ENCODE peak calls at places on chromosomes 1 and 21, in four cellular contexts. K, G, U and A are unnamed samples.
A peak's percentile ranks its signal among the peaks of the same experiment; 100 is the strongest.

GRCh38 chr1:74531807-74532206 is 19.4 kb upstream of the LRRC53 start:
- DNase-seq in K (no peak), G (no peak), U (no peak), A (no peak)

GRCh38 chr1:119011706-119012105 is 23.6 kb upstream of the TBX15 start:
- DNase-seq in K (no peak), G (no peak), U (peak; percentile 60), A (no peak)

GRCh38 chr21:37220981-37221664 is 46.0 kb downstream of the VPS26C start:
- DNase-seq in K (peak; percentile 70), G (peak; percentile 79), U (peak; percentile 68), A (peak; percentile 90)

GRCh38 chr1:24151175-24151533 is 8.2 kb upstream of the IL22RA1 start:
- DNase-seq in K (no peak), G (no peak), U (peak; percentile 95), A (peak; percentile 41)

GRCh38 chr1:228400692-228401454 is 5.8 kb downstream of the TRIM11 start:
- DNase-seq in K (no peak), G (no peak), U (no peak), A (no peak)

GRCh38 chr21:17780539-17780938 is 38.6 kb downstream of the C21orf91 start:
- DNase-seq in K (peak; percentile 4), G (no peak), U (no peak), A (no peak)

GRCh38 chr1:165629848-165630628 is 996 bp upstream of the MGST3 start:
- DNase-seq in K (no peak), G (peak; percentile 24), U (no peak), A (no peak)

GRCh38 chr21:16084776-16085364 is 355.1 kb downstream of the USP25 start:
- DNase-seq in K (peak; percentile 84), G (no peak), U (no peak), A (no peak)

GRCh38 chr1:116565222-116565621 is 5.6 kb downstream of the CD58 start:
- DNase-seq in K (no peak), G (no peak), U (no peak), A (no peak)

GRCh38 chr1:184912392-184912791 is 61.9 kb downstream of the NIBAN1 start:
- DNase-seq in K (no peak), G (no peak), U (peak; percentile 51), A (no peak)

GRCh38 chr1:184911830-184912229 is 62.5 kb downstream of the NIBAN1 start:
- DNase-seq in K (no peak), G (no peak), U (no peak), A (no peak)

GRCh38 chr1:184911103-184911502 is 63.2 kb downstream of the NIBAN1 start:
- DNase-seq in K (no peak), G (no peak), U (no peak), A (no peak)

GRCh38 chr1:184915463-184916080 is 58.7 kb downstream of the NIBAN1 start:
- DNase-seq in K (no peak), G (no peak), U (no peak), A (no peak)

DNA sequence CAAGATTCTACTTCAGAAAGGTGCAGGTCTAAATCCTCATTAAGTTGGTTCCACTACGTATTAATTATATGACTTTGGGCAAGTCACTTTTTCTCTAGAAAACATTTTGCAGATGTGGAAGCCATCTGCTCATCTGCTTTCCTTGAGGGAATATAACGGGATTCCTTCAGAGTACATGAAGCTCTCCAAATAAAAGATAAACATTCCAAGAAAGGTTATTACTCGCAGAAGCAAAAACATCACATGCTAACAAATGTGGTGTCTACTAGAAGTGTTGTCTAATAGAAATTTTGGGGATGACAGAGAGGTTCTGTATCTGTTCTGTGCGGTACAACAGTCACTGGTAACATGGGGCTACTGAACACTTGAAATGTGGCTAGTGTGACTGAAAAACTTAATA is 60.2 kb downstream of the NIBAN1 start:
- DNase-seq in K (no peak), G (no peak), U (no peak), A (no peak)
- H3K27ac ChIP-seq in K (no peak overlapping the region), G (no peak overlapping the region), U (no peak overlapping the region), A (no peak overlapping the region)

GRCh38 chr1:183484254-183484653 is 12.0 kb downstream of the SMG7 start:
- DNase-seq in K (no peak), G (no peak), U (no peak), A (no peak)
- TF ChIP-seq CTCF in K (no peak), G (peak; percentile 19), U (peak; percentile 20), A (peak; percentile 12)

GRCh38 chr1:204046346-204046745 is 26.6 kb upstream of the SOX13 start:
- DNase-seq in K (no peak), G (no peak), U (no peak), A (no peak)

GRCh38 chr1:204044448-204044847 is 28.5 kb upstream of the SOX13 start:
- DNase-seq in K (no peak), G (no peak), U (no peak), A (no peak)

GRCh38 chr1:204043680-204044079 is 29.2 kb upstream of the SOX13 start:
- DNase-seq in K (no peak), G (no peak), U (no peak), A (no peak)

GRCh38 chr1:204041803-204042505 is 31.0 kb upstream of the SOX13 start:
- DNase-seq in K (no peak), G (no peak), U (no peak), A (no peak)

GRCh38 chr1:204045430-204045829 is 27.5 kb upstream of the SOX13 start:
- DNase-seq in K (no peak), G (no peak), U (no peak), A (no peak)
- H3K27ac ChIP-seq in K (no peak overlapping the region), G (no peak overlapping the region), U (no peak overlapping the region), A (no peak overlapping the region)

GRCh38 chr1:154353460-154353904 is 28.2 kb downstream of the ATP8B2 start:
- DNase-seq in K (peak; percentile 17), G (no peak), U (peak; percentile 28), A (no peak)
- TF ChIP-seq CTCF in K (peak; percentile 14), G (peak; percentile 33), U (peak; percentile 33), A (no peak)

GRCh38 chr1:101112051-101112770 is 86.6 kb upstream of the DPH5 start:
- DNase-seq in K (no peak), G (no peak), U (no peak), A (no peak)
- H3K27ac ChIP-seq in K (no peak overlapping the region), G (no peak overlapping the region), U (no peak overlapping the region), A (no peak overlapping the region)

GRCh38 chr1:15826810-15827507 is 19.5 kb upstream of the UQCRHL start:
- DNase-seq in K (no peak), G (no peak), U (no peak), A (no peak)

GRCh38 chr1:15833069-15833679 is 14.3 kb upstream of the SPEN start:
- DNase-seq in K (no peak), G (no peak), U (peak; percentile 84), A (peak; percentile 46)

GRCh38 chr1:15833842-15834405 is 13.6 kb upstream of the SPEN start:
- DNase-seq in K (no peak), G (no peak), U (no peak), A (peak; percentile 84)

GRCh38 chr1:15834406-15835204 is 12.9 kb upstream of the SPEN start:
- DNase-seq in K (peak; percentile 91), G (peak; percentile 55), U (peak; percentile 89), A (peak; percentile 83)

GRCh38 chr1:15830284-15830657 is 17.2 kb upstream of the SPEN start:
- DNase-seq in K (no peak), G (no peak), U (no peak), A (no peak)
- TF ChIP-seq CTCF in K (no peak), G (no peak), U (peak; percentile 10), A (no peak)